ENCODE peak calls at places on chromosomes 7 and 10, in nine cellular contexts. G is cardiac muscle cell; M is AG09309; H is H7; P is SK-N-MC; Y is astrocyte; Q is OCI-LY7; A is naive thymus-derived CD4-positive, alpha-beta T cell; J is transverse colon. X is an unnamed sample.

GRCh38 chr7:137445998-137446397 is 102.5 kb upstream of the PTN start:
- DNase-seq in G (no peak), M (no peak), H (no peak), P (no peak), Y (no peak), Q (no peak), A (no peak), J (no peak), X (no peak)

GRCh38 chr10:27637601-27638000 is 108.0 kb downstream of the MKX start:
- DNase-seq in G (no peak), M (no peak), H (no peak), P (peak; percentile 39), Y (no peak), Q (no peak), A (no peak), J (no peak), X (no peak)

GRCh38 chr10:79482721-79483120 is 29.6 kb upstream of the EIF5AL1 start:
- DNase-seq in G (no peak), M (no peak), H (no peak), P (no peak), Y (no peak), Q (no peak), A (no peak), J (no peak), X (no peak)

GRCh38 chr7:108824840-108825540 is 255.3 kb downstream of the DNAJB9 start:
- DNase-seq in G (peak; percentile 89), M (peak; percentile 58), H (no peak), P (no peak), Y (peak; percentile 86), Q (no peak), A (no peak), J (no peak), X (peak; percentile 90)

GRCh38 chr10:102550636-102551210 is 47.0 kb downstream of the SUFU start:
- DNase-seq in G (no peak), M (no peak), H (no peak), P (no peak), Y (no peak), Q (no peak), A (no peak), J (no peak), X (no peak)

GRCh38 chr10:51214897-51215227 is 140.6 kb downstream of the PRKG1 start:
- DNase-seq in G (no peak), M (no peak), H (no peak), P (no peak), Y (no peak), Q (no peak), A (no peak), J (no peak), X (no peak)

GRCh38 chr7:37920619-37921339 is at the start of gene EPDR1:
- DNase-seq in G (peak; percentile 42), M (no peak), H (peak; percentile 75), P (no peak), Y (peak; percentile 18), Q (peak; percentile 5), A (no peak), J (peak; percentile 75), X (peak; percentile 38)

GRCh38 chr10:116888380-116889055 is 39.2 kb downstream of the ENO4 start:
- DNase-seq in G (peak; percentile 83), M (peak; percentile 54), H (peak; percentile 54), P (no peak), Y (peak; percentile 86), Q (no peak), A (no peak), J (peak; percentile 63), X (peak; percentile 72)

GRCh38 chr7:14207154-14207553 is 217.7 kb upstream of the ETV1 start:
- DNase-seq in G (peak; percentile 14), M (no peak), H (no peak), P (no peak), Y (peak; percentile 46), Q (no peak), A (no peak), J (no peak), X (peak; percentile 49)

GRCh38 chr7:25775999-25776736 is 375.8 kb upstream of the NFE2L3 start:
- DNase-seq in G (no peak), M (no peak), H (no peak), P (no peak), Y (no peak), Q (no peak), A (no peak), J (no peak), X (no peak)

GRCh38 chr7:37052673-37053072 is 328.4 kb upstream of the AOAH start:
- DNase-seq in G (peak; percentile 68), M (no peak), H (peak; percentile 69), P (no peak), Y (peak; percentile 5), Q (peak; percentile 20), A (no peak), J (no peak), X (peak; percentile 29)

GRCh38 chr10:88979153-88979562 is 11.4 kb upstream of the FAS start:
- DNase-seq in G (peak; percentile 94), M (peak; percentile 82), H (peak; percentile 10), P (no peak), Y (peak; percentile 97), Q (no peak), A (no peak), J (no peak), X (peak; percentile 79)

GRCh38 chr7:28666144-28666543 is 253.8 kb downstream of the CREB5 start:
- DNase-seq in G (no peak), M (no peak), H (no peak), P (no peak), Y (peak; percentile 52), Q (no peak), A (no peak), J (no peak), X (peak; percentile 12)

GRCh38 chr10:110327262-110327914 is 22.7 kb upstream of the SMNDC1 start:
- DNase-seq in G (no peak), M (no peak), H (no peak), P (no peak), Y (peak; percentile 44), Q (no peak), A (no peak), J (no peak), X (no peak)

GRCh38 chr7:158284617-158285382 is 302.8 kb downstream of the PTPRN2 start:
- DNase-seq in G (no peak), M (no peak), H (peak; percentile 28), P (no peak), Y (no peak), Q (no peak), A (no peak), J (no peak), X (no peak)

GRCh38 chr7:24637021-24637420 is 63.8 kb downstream of the PALS2 start:
- DNase-seq in G (peak; percentile 15), M (no peak), H (no peak), P (no peak), Y (peak; percentile 29), Q (no peak), A (no peak), J (no peak), X (no peak)

GRCh38 chr7:28957064-28957821 is 887 bp downstream of the TRIL start:
- DNase-seq in G (peak; percentile 50), M (no peak), H (peak; percentile 79), P (no peak), Y (no peak), Q (no peak), A (no peak), J (peak; percentile 30), X (peak; percentile 36)

GRCh38 chr7:135683609-135684008 is 21.3 kb downstream of the STMP1 start:
- DNase-seq in G (no peak), M (no peak), H (no peak), P (no peak), Y (no peak), Q (no peak), A (no peak), J (no peak), X (no peak)
- H3K4me3 ChIP-seq in G (no peak overlapping the region), M (no peak overlapping the region), H (no peak overlapping the region), P (no peak overlapping the region), Y (no peak overlapping the region), Q (no peak overlapping the region), A (no peak overlapping the region), J (no peak overlapping the region), X (no peak overlapping the region)

GRCh38 chr7:90717286-90718060 is 121.4 kb downstream of the CDK14 start:
- DNase-seq in G (peak; percentile 70), M (no peak), H (no peak), P (no peak), Y (peak; percentile 60), Q (no peak), A (no peak), J (no peak), X (peak; percentile 54)

GRCh38 chr7:90709501-90710465 is 113.7 kb downstream of the CDK14 start:
- DNase-seq in G (peak; percentile 67), M (no peak), H (no peak), P (no peak), Y (peak; percentile 68), Q (peak; percentile 89), A (no peak), J (no peak), X (peak; percentile 71)

GRCh38 chr7:90715067-90715466 is 118.9 kb downstream of the CDK14 start:
- DNase-seq in G (no peak), M (no peak), H (no peak), P (no peak), Y (no peak), Q (peak; percentile 58), A (no peak), J (no peak), X (no peak)

GRCh38 chr7:90710466-90710850 is 114.3 kb downstream of the CDK14 start:
- DNase-seq in G (no peak), M (no peak), H (no peak), P (no peak), Y (no peak), Q (peak; percentile 34), A (no peak), J (no peak), X (no peak)

DNA sequence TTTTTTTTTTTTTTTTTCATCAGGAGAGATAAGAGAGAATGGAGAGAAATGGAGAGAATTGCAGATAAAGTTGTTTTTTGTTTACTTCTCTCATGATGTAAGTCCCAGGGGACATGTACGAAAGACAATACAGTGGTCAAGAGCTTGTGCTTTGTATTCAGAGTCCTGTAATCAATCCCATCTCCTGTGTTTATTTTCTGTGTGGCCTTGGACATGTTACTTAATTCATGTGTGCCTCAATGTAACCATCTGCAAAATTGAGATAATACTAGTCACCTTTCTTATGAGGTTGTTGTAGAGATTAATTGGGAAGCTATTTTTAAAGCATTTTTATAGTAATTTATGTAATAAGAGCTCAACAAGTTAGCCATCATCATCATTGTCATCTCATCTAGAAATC is 117.5 kb downstream of the CDK14 start:
- DNase-seq in G (peak; percentile 7), M (no peak), H (no peak), P (no peak), Y (no peak), Q (no peak), A (no peak), J (no peak), X (no peak)
- H3K4me3 ChIP-seq in G (no peak overlapping the region), M (no peak overlapping the region), H (no peak overlapping the region), P (no peak overlapping the region), Y (no peak overlapping the region), Q (peak overlapping the region; percentile 86), A (no peak overlapping the region), J (no peak overlapping the region), X (no peak overlapping the region)

GRCh38 chr7:156606618-156607331 is 33.8 kb upstream of the RNF32 start:
- DNase-seq in G (no peak), M (no peak), H (peak; percentile 58), P (no peak), Y (no peak), Q (no peak), A (no peak), J (no peak), X (no peak)
- H3K4me3 ChIP-seq in G (no peak overlapping the region), M (no peak overlapping the region), H (no peak overlapping the region), P (no peak overlapping the region), Y (no peak overlapping the region), Q (no peak overlapping the region), A (no peak overlapping the region), J (peak overlapping the region; percentile 47), X (no peak overlapping the region)

GRCh38 chr10:19119191-19119590 is 70.6 kb downstream of the MALRD1 start:
- DNase-seq in G (no peak), M (no peak), H (no peak), P (no peak), Y (no peak), Q (no peak), A (no peak), J (no peak), X (no peak)
- H3K4me3 ChIP-seq in G (no peak overlapping the region), M (no peak overlapping the region), H (no peak overlapping the region), P (no peak overlapping the region), Y (no peak overlapping the region), Q (no peak overlapping the region), A (no peak overlapping the region), J (no peak overlapping the region), X (no peak overlapping the region)

X was measured in fibroblast of lung.